ENCODE peak calls at places on chromosome 14, in five cellular contexts. N is A549, A is HepG2, X is K562, V is GM12878. I is an unnamed sample.
A peak's percentile ranks its signal among the peaks of the same experiment; 100 is the strongest.

GRCh38 chr14:77616133-77616453 is 344 bp downstream of the SPTLC2 start:
- DNase-seq in N (no peak), A (no peak), X (peak; percentile 30), V (no peak), I (no peak)

GRCh38 chr14:99891266-99891665 is 98.1 kb downstream of the EML1 start:
- DNase-seq in N (no peak), A (no peak), X (no peak), V (no peak), I (no peak)

GRCh38 chr14:52227559-52228222 is 39.8 kb upstream of the PTGDR start:
- DNase-seq in N (no peak), A (no peak), X (no peak), V (no peak), I (no peak)

GRCh38 chr14:45970589-45970988 is 681.0 kb downstream of the RPL10L start:
- DNase-seq in N (no peak), A (no peak), X (no peak), V (no peak), I (no peak)

GRCh38 chr14:58769766-58770165 is 132.0 kb downstream of the DACT1 start:
- DNase-seq in N (no peak), A (no peak), X (no peak), V (no peak), I (no peak)

GRCh38 chr14:76250345-76250744 is 98.6 kb downstream of the GPATCH2L start:
- DNase-seq in N (no peak), A (no peak), X (no peak), V (no peak), I (no peak)

GRCh38 chr14:38958589-38958988 is 144.4 kb downstream of the SEC23A start:
- DNase-seq in N (no peak), A (no peak), X (no peak), V (no peak), I (no peak)

GRCh38 chr14:92309968-92310367 is 13.0 kb upstream of the SLC24A4 start:
- DNase-seq in N (no peak), A (no peak), X (no peak), V (no peak), I (no peak)

GRCh38 chr14:68467425-68467824 is 325.4 kb downstream of the ZFP36L1 start:
- DNase-seq in N (no peak), A (no peak), X (no peak), V (no peak), I (no peak)

GRCh38 chr14:64303471-64303917 is 9.3 kb upstream of the ESR2 start:
- DNase-seq in N (peak; percentile 64), A (peak; percentile 63), X (peak; percentile 45), V (peak; percentile 28), I (peak; percentile 94)

GRCh38 chr14:27256805-27257204 is 659.0 kb upstream of the NOVA1 start:
- DNase-seq in N (no peak), A (no peak), X (no peak), V (no peak), I (no peak)
- TF ChIP-seq JUNB in N (no peak), A (no peak), X (no peak), V (no peak), I (no peak)

GRCh38 chr14:71698027-71698426 is 234.2 kb upstream of the RGS6 start:
- DNase-seq in N (no peak), A (no peak), X (no peak), V (no peak), I (no peak)
- TF ChIP-seq JUNB in N (no peak), A (no peak), X (no peak), V (no peak), I (no peak)

GRCh38 chr14:104568620-104569019 is 10.9 kb upstream of the C14orf180 start:
- DNase-seq in N (no peak), A (no peak), X (no peak), V (no peak), I (no peak)

GRCh38 chr14:104563742-104564615 is 15.6 kb upstream of the C14orf180 start:
- DNase-seq in N (peak; percentile 77), A (peak; percentile 18), X (peak; percentile 78), V (no peak), I (peak; percentile 90)

GRCh38 chr14:104567957-104568225 is 11.7 kb upstream of the C14orf180 start:
- DNase-seq in N (no peak), A (no peak), X (no peak), V (no peak), I (no peak)

GRCh38 chr14:104564744-104565679 is 14.6 kb upstream of the C14orf180 start:
- DNase-seq in N (no peak), A (no peak), X (peak; percentile 35), V (no peak), I (no peak)

GRCh38 chr14:104567141-104567956 is 12.2 kb upstream of the C14orf180 start:
- DNase-seq in N (no peak), A (no peak), X (no peak), V (no peak), I (no peak)
- TF ChIP-seq JUNB in N (no peak), A (no peak), X (no peak), V (no peak), I (no peak)

GRCh38 chr14:60553855-60554254 is 44.9 kb downstream of the SIX6 start:
- DNase-seq in N (no peak), A (no peak), X (no peak), V (no peak), I (no peak)
- TF ChIP-seq JUNB in N (no peak), A (no peak), X (no peak), V (no peak), I (no peak)

GRCh38 chr14:105857816-105858675 is 331.7 kb downstream of the TMEM121 start:
- DNase-seq in N (no peak), A (no peak), X (no peak), V (no peak), I (no peak)

GRCh38 chr14:105857223-105857815 is 330.9 kb downstream of the TMEM121 start:
- DNase-seq in N (no peak), A (no peak), X (no peak), V (no peak), I (no peak)

GRCh38 chr14:105859717-105860614 is 333.6 kb downstream of the TMEM121 start:
- DNase-seq in N (no peak), A (no peak), X (no peak), V (no peak), I (no peak)

GRCh38 chr14:105856676-105857222 is 330.4 kb downstream of the TMEM121 start:
- DNase-seq in N (no peak), A (no peak), X (no peak), V (no peak), I (no peak)

DNA sequence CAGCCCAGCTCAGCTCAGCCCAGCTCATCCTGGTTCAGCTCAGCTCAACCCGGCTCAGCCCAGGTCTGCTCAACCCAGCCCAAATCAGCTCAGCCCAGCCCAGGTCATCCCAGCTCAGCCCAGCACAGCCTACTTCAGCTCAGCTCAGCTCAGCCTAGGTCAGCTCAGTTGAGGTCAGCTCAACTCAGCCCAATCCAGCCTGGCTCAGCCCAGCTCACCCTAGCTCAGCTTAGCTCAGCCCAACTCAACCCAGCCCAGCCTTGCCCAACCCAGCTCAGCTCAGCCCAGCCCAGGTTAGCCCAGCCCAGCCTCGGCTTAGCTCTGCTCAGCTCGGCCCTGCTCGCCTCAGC is 332.3 kb downstream of the TMEM121 start:
- DNase-seq in N (no peak), A (no peak), X (no peak), V (no peak), I (no peak)
- TF ChIP-seq JUNB in N (no peak), A (no peak), X (no peak), V (no peak), I (no peak)

DNA sequence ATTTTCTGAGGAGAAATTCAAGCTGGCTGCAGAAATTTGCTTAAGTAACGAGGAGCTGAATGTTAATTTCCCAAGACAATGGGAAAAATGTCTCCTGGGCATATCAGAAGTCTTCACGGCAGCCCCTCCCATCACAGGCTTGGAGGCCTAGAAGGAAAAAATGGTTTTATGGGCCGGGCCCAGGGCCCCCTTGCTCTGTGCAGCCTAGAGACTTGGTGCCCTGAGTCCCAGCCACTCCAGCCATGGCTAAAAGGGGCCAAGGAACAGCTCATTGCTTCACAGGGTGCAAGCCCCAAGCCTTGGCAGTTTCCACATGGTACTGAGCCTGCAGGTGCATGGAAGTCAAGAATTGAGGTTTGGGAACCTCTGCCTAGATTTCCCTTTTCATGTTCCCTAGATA is 24.3 kb upstream of the HSP90AA1 start:
- DNase-seq in N (no peak), A (no peak), X (no peak), V (no peak), I (no peak)
- TF ChIP-seq JUNB in N (no peak), A (no peak), X (no peak), V (no peak), I (no peak)

GRCh38 chr14:53929871-53930685 is 26.5 kb downstream of the BMP4 start:
- DNase-seq in N (peak; percentile 28), A (no peak), X (peak; percentile 8), V (no peak), I (peak; percentile 90)
- TF ChIP-seq JUNB in N (no peak), A (no peak), X (no peak), V (no peak), I (no peak)

DNA sequence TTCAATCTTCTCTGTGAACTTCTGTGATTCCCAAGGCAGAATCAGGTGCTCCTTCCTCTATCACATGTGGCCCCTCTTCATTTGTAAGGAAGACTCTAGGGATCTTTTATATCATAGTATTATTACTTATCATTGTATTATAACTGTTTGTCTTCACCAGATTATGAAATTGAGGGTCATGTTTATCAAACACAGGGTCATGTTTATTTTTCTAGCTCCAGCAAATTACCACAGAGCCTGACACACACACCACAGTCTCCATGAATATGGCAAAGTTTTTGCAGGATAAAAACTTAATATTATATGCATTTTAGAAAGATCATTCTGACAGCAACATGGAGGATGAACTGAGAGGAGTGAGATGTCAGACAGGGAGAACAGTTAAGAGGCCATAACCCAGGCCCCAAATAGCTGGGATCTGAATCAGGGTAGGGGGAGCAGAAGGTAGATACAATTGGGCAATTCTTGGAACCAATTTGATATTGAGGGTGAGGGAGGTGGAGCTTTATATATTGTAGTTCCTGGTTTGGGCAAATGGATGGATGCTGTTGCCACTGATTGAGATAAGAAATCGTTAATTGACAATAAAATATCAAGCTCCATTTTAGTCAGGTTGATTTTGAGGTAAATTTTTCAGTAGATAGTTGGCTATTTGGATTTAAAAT is 130.7 kb downstream of the DHRS2 start:
- DNase-seq in N (no peak), A (no peak), X (no peak), V (no peak), I (no peak)
- TF ChIP-seq JUNB in N (no peak), A (no peak), X (no peak), V (no peak), I (no peak)

I was measured in GM23338.